ENCODE peak calls at places on chromosomes 3 and 15, in six cellular contexts. B, Y, R, Z, U and C are unnamed samples.

GRCh38 chr3:37668831-37669610 is 192.7 kb upstream of the CTDSPL start:
- DNase-seq in Z (no peak), R (peak), B (no peak), Y (peak), U (no peak), C (no peak)

GRCh38 chr15:53588773-53589172 is 170.7 kb downstream of the WDR72 start:
- DNase-seq in U (peak), B (peak), R (no peak), Z (no peak), Y (no peak), C (peak)

GRCh38 chr15:60674704-60675405 is 195.9 kb upstream of the ICE2 start:
- DNase-seq in Z (no peak), Y (no peak), U (no peak), R (no peak), B (peak), C (no peak)

GRCh38 chr3:122635789-122636188 is 44.9 kb upstream of the PARP14 start:
- DNase-seq in R (no peak), U (peak), B (peak), Z (no peak), Y (no peak), C (no peak)

GRCh38 chr15:101476756-101477155 is 12.8 kb downstream of the PCSK6 start:
- DNase-seq in U (no peak), B (no peak), Y (no peak), Z (no peak), R (no peak), C (no peak)

GRCh38 chr3:177468331-177468730 is 271.0 kb upstream of the TBL1XR1 start:
- DNase-seq in U (peak), R (peak), Z (peak), B (peak), Y (peak), C (peak)

GRCh38 chr3:48186993-48187578 is 1.1 kb downstream of the CDC25A start:
- DNase-seq in R (no peak), B (peak), Z (no peak), Y (no peak), U (peak), C (no peak)

GRCh38 chr3:143307613-143308183 is 188.1 kb downstream of the CHST2 start:
- DNase-seq in R (no peak), Y (peak), U (peak), Z (peak), B (peak), C (no peak)

GRCh38 chr3:146536681-146537080 is 7.7 kb downstream of the PLSCR1 start:
- DNase-seq in B (peak), Y (no peak), R (no peak), Z (no peak), U (no peak), C (no peak)

GRCh38 chr3:38554127-38554827 is 58.1 kb downstream of the EXOG start:
- DNase-seq in Z (no peak), R (no peak), Y (no peak), U (no peak), B (no peak), C (no peak)

GRCh38 chr15:41941644-41942415 is 30.5 kb downstream of the EHD4 start:
- DNase-seq in Z (no peak), Y (no peak), R (no peak), B (no peak), U (no peak), C (no peak)

GRCh38 chr3:178099885-178100284 is 436.4 kb upstream of the KCNMB2 start:
- DNase-seq in Y (no peak), B (no peak), R (no peak), U (no peak), Z (no peak), C (no peak)

GRCh38 chr3:123757281-123757940 is 126.7 kb downstream of the MYLK start:
- DNase-seq in Z (no peak), R (no peak), B (no peak), Y (peak), U (no peak), C (peak)

GRCh38 chr3:124934577-124934976 is at the start of gene MUC13:
- DNase-seq in Y (no peak), U (no peak), B (no peak), R (no peak), Z (no peak), C (no peak)

GRCh38 chr3:31959951-31960792 is 20.9 kb downstream of the OSBPL10 start:
- DNase-seq in R (no peak), Z (no peak), U (no peak), B (peak), Y (no peak), C (no peak)

GRCh38 chr15:61689067-61689466 is 371.2 kb downstream of the VPS13C start:
- DNase-seq in U (no peak), B (no peak), Z (no peak), Y (no peak), R (no peak), C (no peak)

GRCh38 chr3:85783331-85783730 is 824.5 kb downstream of the CADM2 start:
- DNase-seq in Y (no peak), R (no peak), U (no peak), B (peak), Z (no peak), C (no peak)

GRCh38 chr3:49244589-49245205 is 32.3 kb downstream of the C3orf62 start:
- DNase-seq in B (no peak), Z (no peak), Y (no peak), U (no peak), R (no peak), C (no peak)

GRCh38 chr3:107384428-107384827 is 7.2 kb downstream of the CCDC54 start:
- DNase-seq in Y (no peak), B (no peak), R (no peak), U (no peak), Z (no peak), C (no peak)

GRCh38 chr3:4065080-4065479 is 238.1 kb upstream of the SETMAR start:
- DNase-seq in R (no peak), Y (no peak), B (no peak), U (no peak), Z (no peak), C (no peak)

DNA sequence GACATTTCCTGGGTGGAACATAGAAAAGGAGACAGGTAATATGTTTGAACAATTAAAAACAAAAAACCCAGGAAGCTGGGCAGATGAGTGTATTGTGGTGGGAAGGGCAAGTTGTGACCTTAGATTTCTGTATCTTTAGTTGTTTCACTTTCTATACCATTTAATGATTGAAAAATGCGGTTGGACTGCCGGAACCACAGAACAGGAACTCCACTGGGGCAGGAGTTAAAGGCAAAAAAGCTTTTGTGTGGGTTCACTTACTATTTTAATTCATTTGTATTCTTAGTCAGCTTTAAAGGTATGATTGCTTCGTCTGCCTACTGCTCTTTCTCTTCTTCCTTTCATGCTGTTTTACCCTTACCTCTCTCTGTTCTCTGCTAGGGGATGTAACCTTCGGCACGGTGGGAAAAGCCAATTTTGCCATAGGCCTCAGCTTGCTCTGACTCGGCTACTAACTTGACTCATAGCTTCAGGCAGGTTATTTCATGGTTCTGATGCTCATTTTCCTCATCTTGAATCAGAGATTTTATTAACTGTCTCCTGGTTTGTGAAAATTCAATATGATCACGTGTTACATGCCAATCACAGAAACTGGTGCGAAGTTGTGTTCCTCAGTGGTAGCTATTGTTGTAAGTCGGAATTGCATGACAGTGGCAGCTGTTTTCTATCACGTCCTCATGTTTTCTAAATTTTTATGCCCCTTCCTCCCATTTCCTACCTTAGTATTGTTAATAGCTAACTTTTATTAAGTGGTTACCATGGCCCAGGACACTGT is 1.6 kb upstream of the MCTP2 start:
- DNase-seq in Y (no peak), B (no peak), U (no peak), Z (no peak), R (no peak), C (no peak)
- H3K4me3 ChIP-seq in Y (no peak), B (no peak), U (no peak), Z (no peak), R (no peak), C (no peak)

DNA sequence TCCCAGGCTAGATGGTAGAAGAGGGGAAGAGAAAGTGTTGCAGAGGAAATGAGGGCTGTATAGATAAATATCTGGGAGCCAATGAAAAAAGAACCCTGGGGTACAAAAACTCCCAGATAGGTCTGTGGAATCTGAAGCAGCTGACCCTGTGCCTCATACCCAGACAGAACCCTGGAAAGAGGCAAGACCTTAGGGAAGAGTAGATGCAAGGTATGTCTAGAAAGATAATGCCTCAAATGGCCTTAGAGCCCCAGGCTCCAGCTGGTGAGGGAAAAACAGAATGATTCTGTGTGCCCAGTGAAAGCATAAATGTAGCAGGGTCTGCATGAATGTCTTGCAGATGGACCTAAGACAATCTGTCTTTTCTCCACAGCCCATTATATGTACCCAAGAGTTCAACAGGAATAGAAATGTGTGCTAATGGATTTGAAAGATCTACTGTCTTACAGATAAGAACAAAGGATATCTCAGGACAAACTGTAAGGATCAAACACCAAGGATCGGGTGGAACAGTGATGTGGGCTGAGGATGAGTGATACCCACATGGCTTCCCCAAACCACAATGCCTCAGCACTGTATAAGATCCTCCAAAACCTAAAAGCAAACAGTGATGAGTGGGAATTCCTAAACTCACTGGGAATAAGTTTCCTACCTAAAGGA is 58.8 kb downstream of the NCEH1 start:
- DNase-seq in B (no peak), U (no peak), R (no peak), Z (no peak), Y (no peak), C (no peak)
- H3K4me3 ChIP-seq in B (no peak), U (no peak), R (no peak), Z (no peak), Y (no peak), C (no peak)

GRCh38 chr15:33279613-33280205 is 31.1 kb upstream of the RYR3 start:
- DNase-seq in U (peak), B (peak), Z (no peak), Y (no peak), R (no peak), C (no peak)
- H3K4me3 ChIP-seq in U (no peak), B (no peak), Z (no peak), Y (no peak), R (no peak), C (no peak)

DNA sequence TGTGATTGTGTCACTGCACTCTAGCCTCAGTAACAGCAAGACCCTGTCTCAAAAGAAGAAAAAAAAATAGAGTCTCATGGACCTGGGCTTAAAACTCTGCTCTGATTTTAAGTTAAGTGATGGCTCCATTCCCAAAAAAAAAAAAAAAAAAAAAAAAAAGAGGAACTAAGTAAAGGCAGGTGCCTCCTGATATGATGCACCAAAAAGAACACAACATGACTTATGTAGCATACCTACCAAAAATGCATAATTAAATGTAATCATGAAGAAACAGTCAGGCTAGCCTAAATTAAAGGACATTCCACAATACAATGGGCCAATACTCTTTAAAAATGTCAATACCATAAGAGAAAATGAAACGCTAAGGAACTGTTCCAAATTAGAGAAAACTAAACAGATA is 5.4 kb upstream of the IREB2 start:
- DNase-seq in Y (no peak), Z (no peak), R (no peak), B (no peak), U (no peak), C (no peak)
- H3K4me3 ChIP-seq in Y (no peak), Z (no peak), R (no peak), B (no peak), U (no peak), C (no peak)

GRCh38 chr3:152282813-152283212 is 14.1 kb downstream of the MBNL1 start:
- DNase-seq in U (no peak), B (no peak), Z (no peak), R (no peak), Y (no peak), C (no peak)
- H3K4me3 ChIP-seq in U (no peak), B (no peak), Z (no peak), R (no peak), Y (no peak), C (no peak)